ENCODE peak calls at places on chromosomes 16 and 17, in four cellular contexts. One of them, this sample, is unnamed.

GRCh38 chr17:82305727-82306300 is 11.6 kb downstream of the CD7 start:
- DNase-seq in heart right ventricle: no peak
- DNase-seq in SK-N-SH: no peak
- DNase-seq in ascending aorta: no peak
- DNase-seq in this sample: no peak

GRCh38 chr16:2964416-2965223 is 545 bp downstream of the KREMEN2 start:
- DNase-seq in heart right ventricle: no peak
- DNase-seq in SK-N-SH: peak; percentile 95
- DNase-seq in ascending aorta: no peak
- DNase-seq in this sample: no peak

GRCh38 chr16:73172621-73173312 is 124.8 kb upstream of the ZFHX3 start:
- DNase-seq in heart right ventricle: peak; percentile 82
- DNase-seq in SK-N-SH: peak; percentile 80
- DNase-seq in ascending aorta: no peak
- DNase-seq in this sample: no peak

GRCh38 chr16:24253192-24253591 is 2.9 kb upstream of the CACNG3 start:
- DNase-seq in heart right ventricle: no peak
- DNase-seq in SK-N-SH: peak; percentile 68
- DNase-seq in ascending aorta: no peak
- DNase-seq in this sample: peak; percentile 9

GRCh38 chr16:68486671-68487495 is 38.6 kb upstream of the SMPD3 start:
- DNase-seq in heart right ventricle: no peak
- DNase-seq in SK-N-SH: no peak
- DNase-seq in ascending aorta: no peak
- DNase-seq in this sample: no peak

GRCh38 chr16:65754799-65755691 is 611.4 kb upstream of the CDH5 start:
- DNase-seq in heart right ventricle: no peak
- DNase-seq in SK-N-SH: peak; percentile 59
- DNase-seq in ascending aorta: no peak
- DNase-seq in this sample: no peak

GRCh38 chr17:42363767-42364585 is 24.3 kb downstream of the STAT3 start:
- DNase-seq in heart right ventricle: no peak
- DNase-seq in SK-N-SH: no peak
- DNase-seq in ascending aorta: no peak
- DNase-seq in this sample: no peak

GRCh38 chr17:1186214-1186820 is 6.5 kb upstream of the ABR start:
- DNase-seq in heart right ventricle: no peak
- DNase-seq in SK-N-SH: no peak
- DNase-seq in ascending aorta: no peak
- DNase-seq in this sample: peak; percentile 41

GRCh38 chr17:33908363-33909064 is 346.6 kb upstream of the CCL2 start:
- DNase-seq in heart right ventricle: no peak
- DNase-seq in SK-N-SH: no peak
- DNase-seq in ascending aorta: no peak
- DNase-seq in this sample: no peak

GRCh38 chr16:88943131-88943664 is 33.8 kb downstream of the CBFA2T3 start:
- DNase-seq in heart right ventricle: no peak
- DNase-seq in SK-N-SH: no peak
- DNase-seq in ascending aorta: no peak
- DNase-seq in this sample: no peak
- H3K27me3 ChIP-seq in heart right ventricle: no peaks in the 10 kb centered on the region
- H3K27me3 ChIP-seq in SK-N-SH: peaks cover 83% of the 10 kb centered on the region
- H3K27me3 ChIP-seq in ascending aorta: peaks cover 7% of the 10 kb centered on the region
- H3K27me3 ChIP-seq in this sample: peaks cover 56% of the 10 kb centered on the region

DNA sequence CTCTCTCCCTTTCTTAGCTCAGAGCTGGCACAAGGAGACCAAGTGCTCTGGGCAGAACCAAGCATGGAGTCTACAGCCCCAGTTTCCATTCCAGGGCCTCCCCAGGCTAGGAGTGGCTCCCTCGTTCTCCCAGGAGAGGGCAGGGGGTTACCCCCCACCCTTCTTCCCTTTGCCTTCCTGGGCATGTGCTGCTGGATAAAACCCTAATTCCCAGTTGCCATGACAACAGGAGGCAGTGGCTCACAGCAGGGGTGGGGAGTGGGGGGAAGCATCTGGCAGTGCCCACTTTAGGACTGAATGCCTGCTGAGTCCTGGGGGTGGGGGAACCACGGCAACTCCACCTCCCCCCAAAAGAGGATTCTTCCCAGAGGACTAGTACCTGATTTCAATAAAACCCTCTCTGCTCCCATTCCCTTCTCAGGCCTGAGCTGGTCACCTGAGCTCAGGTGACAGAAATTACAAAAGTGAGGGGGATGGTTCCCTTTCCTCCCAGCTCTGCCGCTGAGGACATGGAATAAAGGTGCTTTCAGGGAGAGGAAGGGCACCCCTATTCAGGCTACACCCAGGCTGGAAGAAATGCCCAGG is 1.8 kb downstream of the MPP2 start:
- DNase-seq in heart right ventricle: no peak
- DNase-seq in SK-N-SH: peak; percentile 68
- DNase-seq in ascending aorta: no peak
- DNase-seq in this sample: no peak
- H3K27me3 ChIP-seq in heart right ventricle: no peaks in the 10 kb centered on the region
- H3K27me3 ChIP-seq in SK-N-SH: no peaks in the 10 kb centered on the region
- H3K27me3 ChIP-seq in ascending aorta: no peaks in the 10 kb centered on the region
- H3K27me3 ChIP-seq in this sample: peaks cover 70% of the 10 kb centered on the region

GRCh38 chr16:83856846-83857245 is 42.1 kb upstream of the MLYCD start:
- DNase-seq in heart right ventricle: no peak
- DNase-seq in SK-N-SH: no peak
- DNase-seq in ascending aorta: no peak
- DNase-seq in this sample: no peak

GRCh38 chr16:83852774-83853173 is 45.0 kb downstream of the HSBP1 start:
- DNase-seq in heart right ventricle: no peak
- DNase-seq in SK-N-SH: no peak
- DNase-seq in ascending aorta: no peak
- DNase-seq in this sample: no peak

GRCh38 chr16:83853834-83854233 is 45.1 kb upstream of the MLYCD start:
- DNase-seq in heart right ventricle: no peak
- DNase-seq in SK-N-SH: no peak
- DNase-seq in ascending aorta: no peak
- DNase-seq in this sample: no peak

GRCh38 chr16:83851473-83851872 is 43.7 kb downstream of the HSBP1 start:
- DNase-seq in heart right ventricle: no peak
- DNase-seq in SK-N-SH: no peak
- DNase-seq in ascending aorta: no peak
- DNase-seq in this sample: no peak

GRCh38 chr16:83854420-83854819 is 44.5 kb upstream of the MLYCD start:
- DNase-seq in heart right ventricle: no peak
- DNase-seq in SK-N-SH: no peak
- DNase-seq in ascending aorta: no peak
- DNase-seq in this sample: no peak
- H3K27me3 ChIP-seq in heart right ventricle: no peaks in the 10 kb centered on the region
- H3K27me3 ChIP-seq in SK-N-SH: peaks cover 13% of the 10 kb centered on the region
- H3K27me3 ChIP-seq in ascending aorta: no peaks in the 10 kb centered on the region
- H3K27me3 ChIP-seq in this sample: peaks cover 3% of the 10 kb centered on the region

DNA sequence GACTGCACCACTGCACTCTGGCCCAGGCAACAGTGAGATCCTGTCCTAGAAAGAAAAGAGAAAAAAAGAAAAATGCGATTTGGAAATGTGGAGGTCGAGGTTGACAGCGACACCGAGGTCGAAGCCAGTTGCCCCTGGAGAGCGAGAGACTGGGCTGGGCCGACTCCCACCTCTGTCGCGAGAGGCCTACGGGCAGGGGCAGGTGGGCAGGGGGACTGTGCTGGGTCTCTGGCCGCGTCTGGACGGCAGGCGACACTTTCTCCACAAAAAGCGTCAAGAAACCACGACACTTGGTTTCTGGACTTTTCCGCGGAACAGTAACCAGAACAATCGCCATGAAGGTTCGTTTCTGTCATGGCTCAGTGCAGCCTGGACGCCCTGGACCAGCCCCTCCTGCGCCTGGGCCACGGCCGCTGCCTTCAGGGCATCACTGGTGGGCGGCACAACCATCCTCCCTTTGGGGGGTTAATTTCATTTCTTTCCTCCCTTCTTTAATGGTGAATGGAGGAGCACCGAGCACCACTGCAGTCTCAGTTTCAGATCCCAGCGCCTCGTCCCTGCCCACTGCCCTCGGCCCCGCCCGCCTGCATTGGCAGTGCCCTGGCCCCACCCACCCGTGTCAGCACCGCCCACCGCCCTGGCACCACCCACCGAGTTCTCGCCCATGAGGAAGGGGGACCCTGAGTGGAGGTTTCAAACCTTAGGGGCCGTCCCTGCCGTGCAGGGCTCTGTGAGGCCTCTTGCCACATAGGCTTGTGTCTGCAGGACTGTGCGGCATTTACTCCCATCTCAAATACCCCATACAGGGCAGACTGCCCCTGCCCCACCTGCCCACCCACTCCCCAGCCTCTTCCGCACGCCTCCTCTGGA is 18.5 kb upstream of the CDH15 start:
- DNase-seq in heart right ventricle: peak; percentile 8
- DNase-seq in SK-N-SH: no peak
- DNase-seq in ascending aorta: no peak
- DNase-seq in this sample: no peak
- H3K27me3 ChIP-seq in heart right ventricle: no peaks in the 10 kb centered on the region
- H3K27me3 ChIP-seq in SK-N-SH: no peaks in the 10 kb centered on the region
- H3K27me3 ChIP-seq in ascending aorta: no peaks in the 10 kb centered on the region
- H3K27me3 ChIP-seq in this sample: peaks cover 21% of the 10 kb centered on the region

DNA sequence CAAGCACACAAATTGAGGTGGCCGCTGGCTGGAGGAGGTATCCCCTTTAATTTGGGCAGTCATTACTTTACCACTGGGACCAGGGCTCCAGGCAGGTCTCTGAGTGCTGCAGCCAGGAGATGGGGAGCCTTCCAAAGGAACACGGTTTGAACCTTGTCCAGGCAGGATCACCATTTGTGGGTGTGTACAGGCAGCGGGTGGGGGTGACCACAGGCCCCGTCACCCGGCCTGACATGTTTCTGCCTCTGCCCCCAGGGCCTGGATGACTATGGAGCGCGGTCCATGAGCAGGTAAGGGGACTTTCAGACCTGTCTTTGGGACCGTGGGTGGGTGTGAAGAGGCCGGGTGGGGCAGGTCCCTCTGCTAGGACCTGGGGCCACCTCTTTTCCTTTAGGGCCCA is 57.1 kb upstream of the PVALEF start:
- DNase-seq in heart right ventricle: no peak
- DNase-seq in SK-N-SH: no peak
- DNase-seq in ascending aorta: no peak
- DNase-seq in this sample: no peak
- H3K27me3 ChIP-seq in heart right ventricle: no peaks in the 10 kb centered on the region
- H3K27me3 ChIP-seq in SK-N-SH: no peaks in the 10 kb centered on the region
- H3K27me3 ChIP-seq in ascending aorta: no peaks in the 10 kb centered on the region
- H3K27me3 ChIP-seq in this sample: no peaks in the 10 kb centered on the region

DNA sequence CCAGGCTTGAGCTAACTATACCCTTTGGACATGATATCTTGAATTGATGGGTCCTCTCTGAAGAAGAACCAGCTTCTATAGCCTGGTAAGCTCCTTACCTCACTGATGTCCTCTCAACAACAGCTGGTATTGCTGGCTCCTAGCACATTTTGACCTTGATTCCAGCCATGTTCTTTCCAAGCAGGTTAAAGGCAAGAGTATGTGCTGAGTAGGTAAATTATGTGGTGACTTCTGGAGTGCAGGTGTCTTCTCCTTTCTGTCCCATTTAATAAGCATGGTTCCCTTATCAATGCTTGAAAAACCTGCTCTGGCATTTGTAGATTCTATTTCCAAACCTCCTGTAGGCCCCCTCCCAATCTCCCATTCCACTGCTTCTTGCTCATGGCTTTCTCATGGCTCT is 300.1 kb downstream of the UTP18 start:
- DNase-seq in heart right ventricle: no peak
- DNase-seq in SK-N-SH: no peak
- DNase-seq in ascending aorta: no peak
- DNase-seq in this sample: no peak
- H3K27me3 ChIP-seq in heart right ventricle: no peaks in the 10 kb centered on the region
- H3K27me3 ChIP-seq in SK-N-SH: no peaks in the 10 kb centered on the region
- H3K27me3 ChIP-seq in ascending aorta: no peaks in the 10 kb centered on the region
- H3K27me3 ChIP-seq in this sample: no peaks in the 10 kb centered on the region

DNA sequence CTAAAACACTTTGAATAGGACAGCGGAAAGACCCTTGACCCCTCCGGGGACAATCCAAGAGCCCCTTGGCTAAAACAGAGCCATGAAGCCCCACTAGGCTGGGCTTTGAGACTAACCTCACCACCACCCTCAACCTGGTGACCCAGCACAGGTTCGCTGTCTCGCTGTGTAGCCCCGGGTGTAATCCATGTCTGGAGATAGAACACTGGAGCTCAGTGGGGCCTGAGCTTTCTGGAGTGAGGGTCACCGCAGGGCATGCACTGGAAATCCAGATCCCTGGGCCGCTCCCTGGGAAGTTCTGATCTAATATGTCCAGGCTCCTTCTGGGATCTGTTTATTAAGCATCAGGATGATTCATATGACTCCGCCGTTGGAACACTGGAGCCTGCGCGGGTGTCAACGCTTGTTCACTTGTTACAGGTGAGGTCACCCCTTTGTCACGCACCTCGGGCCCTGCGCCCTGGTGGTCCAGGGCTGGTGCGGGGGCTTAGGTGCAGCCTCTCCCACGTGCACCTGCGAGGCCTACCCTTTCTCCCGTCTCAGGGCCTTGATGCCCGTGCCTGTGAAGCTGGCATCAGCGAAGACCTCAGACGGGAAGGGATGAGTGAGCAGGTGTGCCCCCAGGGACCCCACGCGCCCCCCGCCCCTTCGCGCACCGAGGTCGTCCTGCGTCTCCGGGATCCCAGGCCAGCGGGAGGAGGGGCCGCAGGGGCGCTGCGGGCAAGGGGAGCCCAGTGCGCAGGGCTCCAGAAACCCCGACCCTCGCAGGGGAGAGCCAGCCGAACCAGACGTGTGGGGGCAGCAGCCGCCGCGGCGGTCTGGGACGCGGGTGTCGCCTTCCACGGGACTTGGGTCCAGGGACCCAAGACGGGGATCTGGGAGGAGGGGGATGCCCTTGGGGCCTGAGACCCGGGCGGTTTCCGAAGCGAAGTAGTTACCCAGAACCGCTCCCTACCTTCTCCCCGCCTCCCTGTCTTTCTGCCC is 224.1 kb upstream of the FOXF1 start:
- DNase-seq in heart right ventricle: no peak
- DNase-seq in SK-N-SH: no peak
- DNase-seq in ascending aorta: no peak
- DNase-seq in this sample: no peak
- H3K27me3 ChIP-seq in heart right ventricle: peaks cover 14% of the 10 kb centered on the region
- H3K27me3 ChIP-seq in SK-N-SH: peaks cover 97% of the 10 kb centered on the region
- H3K27me3 ChIP-seq in ascending aorta: no peaks in the 10 kb centered on the region
- H3K27me3 ChIP-seq in this sample: peaks cover 54% of the 10 kb centered on the region